ENCODE peak calls at places on chromosomes 12 and 14, in six cellular contexts. One of them, this sample, is unnamed. For H3K27me3, the result is how much of the 10 kb centered on the place peaks cover.

GRCh38 chr14:97788364-97788763 is 991.2 kb downstream of the VRK1 start:
- DNase-seq in SK-N-SH: no peak
- DNase-seq in tibial nerve: no peak
- DNase-seq in left ventricle myocardium inferior: no peak
- DNase-seq in stomach: no peak
- DNase-seq in brain microvascular endothelial cell: no peak
- DNase-seq in this sample: no peak

GRCh38 chr14:88729159-88729558 is 63.6 kb downstream of the EML5 start:
- DNase-seq in SK-N-SH: peak
- DNase-seq in tibial nerve: no peak
- DNase-seq in left ventricle myocardium inferior: no peak
- DNase-seq in stomach: no peak
- DNase-seq in brain microvascular endothelial cell: no peak
- DNase-seq in this sample: no peak

GRCh38 chr12:60501124-60501729 is 905.4 kb downstream of the SLC16A7 start:
- DNase-seq in SK-N-SH: no peak
- DNase-seq in tibial nerve: no peak
- DNase-seq in left ventricle myocardium inferior: no peak
- DNase-seq in stomach: no peak
- DNase-seq in brain microvascular endothelial cell: peak
- DNase-seq in this sample: peak

GRCh38 chr12:131872154-131873046 is 22.0 kb upstream of the ULK1 start:
- DNase-seq in SK-N-SH: peak
- DNase-seq in tibial nerve: no peak
- DNase-seq in left ventricle myocardium inferior: no peak
- DNase-seq in stomach: no peak
- DNase-seq in brain microvascular endothelial cell: peak
- DNase-seq in this sample: no peak

GRCh38 chr12:123965382-123965781 is 7.2 kb downstream of the CCDC92 start:
- DNase-seq in SK-N-SH: no peak
- DNase-seq in tibial nerve: no peak
- DNase-seq in left ventricle myocardium inferior: no peak
- DNase-seq in stomach: no peak
- DNase-seq in brain microvascular endothelial cell: no peak
- DNase-seq in this sample: no peak

GRCh38 chr12:126798449-126798848 is 1468.5 kb upstream of the TMEM132C start:
- DNase-seq in SK-N-SH: no peak
- DNase-seq in tibial nerve: no peak
- DNase-seq in left ventricle myocardium inferior: no peak
- DNase-seq in stomach: no peak
- DNase-seq in brain microvascular endothelial cell: no peak
- DNase-seq in this sample: no peak

GRCh38 chr12:47896633-47897032 is 8.2 kb downstream of the VDR start:
- DNase-seq in SK-N-SH: no peak
- DNase-seq in tibial nerve: no peak
- DNase-seq in left ventricle myocardium inferior: no peak
- DNase-seq in stomach: no peak
- DNase-seq in brain microvascular endothelial cell: no peak
- DNase-seq in this sample: no peak

GRCh38 chr14:101713641-101714349 is 47.7 kb upstream of the PPP2R5C start:
- DNase-seq in SK-N-SH: no peak
- DNase-seq in tibial nerve: no peak
- DNase-seq in left ventricle myocardium inferior: no peak
- DNase-seq in stomach: no peak
- DNase-seq in brain microvascular endothelial cell: no peak
- DNase-seq in this sample: no peak

GRCh38 chr12:70028918-70029317 is 203.9 kb downstream of the MYRFL start:
- DNase-seq in SK-N-SH: no peak
- DNase-seq in tibial nerve: no peak
- DNase-seq in left ventricle myocardium inferior: no peak
- DNase-seq in stomach: no peak
- DNase-seq in brain microvascular endothelial cell: no peak
- DNase-seq in this sample: no peak

GRCh38 chr14:101028971-101029667 is 125.6 kb upstream of the RTL1 start:
- DNase-seq in SK-N-SH: no peak
- DNase-seq in tibial nerve: no peak
- DNase-seq in left ventricle myocardium inferior: peak
- DNase-seq in stomach: no peak
- DNase-seq in brain microvascular endothelial cell: no peak
- DNase-seq in this sample: no peak

GRCh38 chr14:92934196-92935085 is 11.5 kb downstream of the CHGA start:
- DNase-seq in SK-N-SH: peak
- DNase-seq in tibial nerve: no peak
- DNase-seq in left ventricle myocardium inferior: no peak
- DNase-seq in stomach: no peak
- DNase-seq in brain microvascular endothelial cell: no peak
- DNase-seq in this sample: peak

GRCh38 chr12:131856366-131857097 is 28.3 kb downstream of the MMP17 start:
- DNase-seq in SK-N-SH: no peak
- DNase-seq in tibial nerve: no peak
- DNase-seq in left ventricle myocardium inferior: no peak
- DNase-seq in stomach: no peak
- DNase-seq in brain microvascular endothelial cell: no peak
- DNase-seq in this sample: no peak

GRCh38 chr14:70660967-70661871 is 19.5 kb downstream of the TTC9 start:
- DNase-seq in SK-N-SH: no peak
- DNase-seq in tibial nerve: no peak
- DNase-seq in left ventricle myocardium inferior: no peak
- DNase-seq in stomach: peak
- DNase-seq in brain microvascular endothelial cell: no peak
- DNase-seq in this sample: no peak

GRCh38 chr12:122123761-122124145 is 45.2 kb downstream of the MLXIP start:
- DNase-seq in SK-N-SH: no peak
- DNase-seq in tibial nerve: no peak
- DNase-seq in left ventricle myocardium inferior: no peak
- DNase-seq in stomach: no peak
- DNase-seq in brain microvascular endothelial cell: no peak
- DNase-seq in this sample: no peak

GRCh38 chr12:100964026-100964425 is 169.4 kb downstream of the ANO4 start:
- DNase-seq in SK-N-SH: no peak
- DNase-seq in tibial nerve: no peak
- DNase-seq in left ventricle myocardium inferior: no peak
- DNase-seq in stomach: no peak
- DNase-seq in brain microvascular endothelial cell: no peak
- DNase-seq in this sample: no peak

GRCh38 chr14:96584199-96584906 is 82.2 kb downstream of the PAPOLA start:
- DNase-seq in SK-N-SH: peak
- DNase-seq in tibial nerve: no peak
- DNase-seq in left ventricle myocardium inferior: no peak
- DNase-seq in stomach: no peak
- DNase-seq in brain microvascular endothelial cell: no peak
- DNase-seq in this sample: peak

GRCh38 chr12:120590741-120591407 is 9.7 kb upstream of the POP5 start:
- DNase-seq in SK-N-SH: no peak
- DNase-seq in tibial nerve: no peak
- DNase-seq in left ventricle myocardium inferior: no peak
- DNase-seq in stomach: peak
- DNase-seq in brain microvascular endothelial cell: no peak
- DNase-seq in this sample: no peak

GRCh38 chr12:81468206-81468605 is 290.9 kb downstream of the PPFIA2 start:
- DNase-seq in SK-N-SH: no peak
- DNase-seq in tibial nerve: no peak
- DNase-seq in left ventricle myocardium inferior: no peak
- DNase-seq in stomach: no peak
- DNase-seq in brain microvascular endothelial cell: peak
- DNase-seq in this sample: no peak

GRCh38 chr12:95473440-95473946 is 459 bp upstream of the METAP2 start:
- DNase-seq in SK-N-SH: peak
- DNase-seq in tibial nerve: peak
- DNase-seq in left ventricle myocardium inferior: no peak
- DNase-seq in stomach: peak
- DNase-seq in brain microvascular endothelial cell: peak
- DNase-seq in this sample: peak

GRCh38 chr14:38210587-38211257 is 3.0 kb downstream of the SSTR1 start:
- DNase-seq in SK-N-SH: no peak
- DNase-seq in tibial nerve: no peak
- DNase-seq in left ventricle myocardium inferior: peak
- DNase-seq in stomach: peak
- DNase-seq in brain microvascular endothelial cell: no peak
- DNase-seq in this sample: no peak

DNA sequence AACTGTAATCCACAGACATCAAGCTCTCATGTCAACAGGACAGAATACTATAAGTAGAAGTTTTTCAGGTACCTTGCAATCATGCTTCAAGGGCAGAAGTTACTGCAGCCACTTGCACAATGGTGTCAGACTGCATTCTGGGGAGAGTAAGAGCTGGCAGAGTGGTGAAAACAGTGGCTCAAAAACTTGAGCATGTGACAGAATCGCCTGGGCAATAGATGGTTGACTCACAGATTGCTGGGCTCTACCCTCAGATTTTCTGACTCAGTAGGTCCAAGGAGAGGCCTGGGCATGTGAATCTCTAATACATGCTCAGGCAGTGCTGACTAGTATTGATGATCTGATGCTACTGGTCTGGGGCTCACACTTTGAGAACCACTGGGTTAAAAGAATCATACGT is 187.8 kb downstream of the TBX5 start:
- DNase-seq in SK-N-SH: no peak
- DNase-seq in tibial nerve: no peak
- DNase-seq in left ventricle myocardium inferior: no peak
- DNase-seq in stomach: no peak
- DNase-seq in brain microvascular endothelial cell: no peak
- DNase-seq in this sample: no peak
- H3K27me3 ChIP-seq in SK-N-SH: under half
- H3K27me3 ChIP-seq in tibial nerve: under half
- H3K27me3 ChIP-seq in left ventricle myocardium inferior: under half
- H3K27me3 ChIP-seq in stomach: under half
- H3K27me3 ChIP-seq in brain microvascular endothelial cell: under half
- H3K27me3 ChIP-seq in this sample: half or more

GRCh38 chr14:22266141-22266442 is 322.9 kb downstream of the DAD1 start:
- DNase-seq in SK-N-SH: no peak
- DNase-seq in tibial nerve: no peak
- DNase-seq in left ventricle myocardium inferior: no peak
- DNase-seq in stomach: no peak
- DNase-seq in brain microvascular endothelial cell: no peak
- DNase-seq in this sample: no peak
- H3K4me3 ChIP-seq in SK-N-SH: no peak
- H3K4me3 ChIP-seq in tibial nerve: no peak
- H3K4me3 ChIP-seq in left ventricle myocardium inferior: no peak
- H3K4me3 ChIP-seq in stomach: no peak
- H3K4me3 ChIP-seq in brain microvascular endothelial cell: no peak
- H3K4me3 ChIP-seq in this sample: no peak

GRCh38 chr14:105485720-105486332 is 860 bp upstream of the CRIP1 start:
- DNase-seq in SK-N-SH: peak
- DNase-seq in tibial nerve: no peak
- DNase-seq in left ventricle myocardium inferior: peak
- DNase-seq in stomach: no peak
- DNase-seq in brain microvascular endothelial cell: no peak
- DNase-seq in this sample: peak
- TF ChIP-seq CTCF in SK-N-SH: peak
- TF ChIP-seq CTCF in tibial nerve: no peak
- TF ChIP-seq CTCF in left ventricle myocardium inferior: peak
- TF ChIP-seq CTCF in stomach: no peak
- TF ChIP-seq CTCF in brain microvascular endothelial cell: peak
- TF ChIP-seq CTCF in this sample: peak

GRCh38 chr12:54197037-54197909 is 8.5 kb upstream of the SMUG1 start:
- DNase-seq in SK-N-SH: no peak
- DNase-seq in tibial nerve: no peak
- DNase-seq in left ventricle myocardium inferior: no peak
- DNase-seq in stomach: no peak
- DNase-seq in brain microvascular endothelial cell: no peak
- DNase-seq in this sample: no peak

GRCh38 chr12:54193437-54193836 is 4.7 kb upstream of the SMUG1 start:
- DNase-seq in SK-N-SH: peak
- DNase-seq in tibial nerve: no peak
- DNase-seq in left ventricle myocardium inferior: no peak
- DNase-seq in stomach: no peak
- DNase-seq in brain microvascular endothelial cell: no peak
- DNase-seq in this sample: peak

GRCh38 chr12:54195080-54195479 is 6.3 kb upstream of the SMUG1 start:
- DNase-seq in SK-N-SH: no peak
- DNase-seq in tibial nerve: no peak
- DNase-seq in left ventricle myocardium inferior: no peak
- DNase-seq in stomach: no peak
- DNase-seq in brain microvascular endothelial cell: no peak
- DNase-seq in this sample: no peak

GRCh38 chr12:54196396-54196795 is 7.6 kb upstream of the SMUG1 start:
- DNase-seq in SK-N-SH: no peak
- DNase-seq in tibial nerve: no peak
- DNase-seq in left ventricle myocardium inferior: no peak
- DNase-seq in stomach: no peak
- DNase-seq in brain microvascular endothelial cell: no peak
- DNase-seq in this sample: no peak

DNA sequence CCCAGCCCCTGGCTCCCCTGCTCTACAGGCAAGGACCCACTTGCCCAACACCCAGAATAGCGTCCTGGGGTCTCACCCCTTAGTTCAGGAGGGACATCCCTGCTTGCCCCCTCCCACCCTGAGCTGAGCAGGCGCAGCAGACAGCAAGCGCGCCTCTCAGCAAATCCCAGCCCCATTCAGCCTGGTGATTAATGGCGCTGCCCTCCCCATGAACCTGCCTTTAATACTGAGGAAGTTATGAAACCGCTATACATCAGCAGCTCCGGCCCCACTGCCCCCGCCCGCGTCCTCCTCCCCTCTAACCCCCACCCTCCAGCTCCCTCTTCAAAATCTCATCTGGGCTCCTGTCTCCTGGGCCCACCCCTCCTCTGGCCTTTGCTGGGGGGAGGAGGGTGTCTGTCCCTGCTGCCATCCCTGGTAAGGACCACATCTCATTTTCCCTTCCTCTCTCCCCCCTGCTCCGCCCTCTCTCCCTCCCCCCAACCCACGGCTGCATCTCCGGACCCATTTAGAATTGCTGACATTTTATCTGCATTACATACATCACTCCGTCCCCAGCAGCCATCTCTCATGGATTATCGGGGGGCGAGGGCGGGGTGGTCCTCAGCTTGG is 7.1 kb upstream of the SMUG1 start:
- DNase-seq in SK-N-SH: peak
- DNase-seq in tibial nerve: no peak
- DNase-seq in left ventricle myocardium inferior: no peak
- DNase-seq in stomach: no peak
- DNase-seq in brain microvascular endothelial cell: peak
- DNase-seq in this sample: peak
- H3K27me3 ChIP-seq in SK-N-SH: under half
- H3K27me3 ChIP-seq in tibial nerve: under half
- H3K27me3 ChIP-seq in left ventricle myocardium inferior: half or more
- H3K27me3 ChIP-seq in stomach: under half
- H3K27me3 ChIP-seq in brain microvascular endothelial cell: under half
- H3K27me3 ChIP-seq in this sample: under half

GRCh38 chr14:56798447-56799326 is 11.6 kb downstream of the OTX2 start:
- DNase-seq in SK-N-SH: no peak
- DNase-seq in tibial nerve: no peak
- DNase-seq in left ventricle myocardium inferior: no peak
- DNase-seq in stomach: no peak
- DNase-seq in brain microvascular endothelial cell: no peak
- DNase-seq in this sample: peak
- H3K4me3 ChIP-seq in SK-N-SH: no peak
- H3K4me3 ChIP-seq in tibial nerve: peak
- H3K4me3 ChIP-seq in left ventricle myocardium inferior: peak
- H3K4me3 ChIP-seq in stomach: peak
- H3K4me3 ChIP-seq in brain microvascular endothelial cell: no peak
- H3K4me3 ChIP-seq in this sample: peak

GRCh38 chr14:91060472-91061308 is at the start of gene RPS6KA5:
- DNase-seq in SK-N-SH: peak
- DNase-seq in tibial nerve: peak
- DNase-seq in left ventricle myocardium inferior: peak
- DNase-seq in stomach: peak
- DNase-seq in brain microvascular endothelial cell: peak
- DNase-seq in this sample: peak
- TF ChIP-seq CTCF in SK-N-SH: no peak
- TF ChIP-seq CTCF in tibial nerve: peak
- TF ChIP-seq CTCF in left ventricle myocardium inferior: peak
- TF ChIP-seq CTCF in stomach: peak
- TF ChIP-seq CTCF in brain microvascular endothelial cell: no peak
- TF ChIP-seq CTCF in this sample: no peak

GRCh38 chr12:12801649-12802048 is 11.5 kb upstream of the DDX47 start:
- DNase-seq in SK-N-SH: no peak
- DNase-seq in tibial nerve: no peak
- DNase-seq in left ventricle myocardium inferior: no peak
- DNase-seq in stomach: no peak
- DNase-seq in brain microvascular endothelial cell: no peak
- DNase-seq in this sample: no peak
- H3K27me3 ChIP-seq in SK-N-SH: under half
- H3K27me3 ChIP-seq in tibial nerve: under half
- H3K27me3 ChIP-seq in left ventricle myocardium inferior: under half
- H3K27me3 ChIP-seq in stomach: under half
- H3K27me3 ChIP-seq in brain microvascular endothelial cell: under half
- H3K27me3 ChIP-seq in this sample: under half

This sample was measured in WERI-Rb-1.